ENCODE peak calls at places on chromosomes 2 and 18, in four cellular contexts. One of them, this sample, is unnamed. For H3K27me3, the result is how much of the 10 kb centered on the place peaks cover.

GRCh38 chr2:47488870-47489584 is 86.1 kb downstream of the MSH2 start:
- DNase-seq in IMR-90: peak
- DNase-seq in keratinocyte: peak
- DNase-seq in fibroblast of lung: peak
- DNase-seq in this sample: no peak

GRCh38 chr2:56184500-56184996 is 758 bp downstream of the CCDC85A start:
- DNase-seq in keratinocyte: no peak
- DNase-seq in IMR-90: no peak
- DNase-seq in fibroblast of lung: no peak
- DNase-seq in this sample: no peak

GRCh38 chr2:151860613-151861146 is 32.5 kb upstream of the ARL5A start:
- DNase-seq in fibroblast of lung: no peak
- DNase-seq in IMR-90: no peak
- DNase-seq in keratinocyte: no peak
- DNase-seq in this sample: no peak

GRCh38 chr2:67619204-67619603 is 222.1 kb downstream of the ETAA1 start:
- DNase-seq in keratinocyte: no peak
- DNase-seq in fibroblast of lung: no peak
- DNase-seq in IMR-90: no peak
- DNase-seq in this sample: no peak

GRCh38 chr2:217121565-217121964 is 261.7 kb upstream of the TNP1 start:
- DNase-seq in fibroblast of lung: no peak
- DNase-seq in IMR-90: no peak
- DNase-seq in keratinocyte: no peak
- DNase-seq in this sample: no peak

GRCh38 chr18:65750421-65751144 is at the start of gene CDH7:
- DNase-seq in keratinocyte: no peak
- DNase-seq in fibroblast of lung: no peak
- DNase-seq in IMR-90: no peak
- DNase-seq in this sample: no peak

GRCh38 chr2:221969087-221969829 is 329.5 kb downstream of the PAX3 start:
- DNase-seq in IMR-90: peak
- DNase-seq in fibroblast of lung: peak
- DNase-seq in keratinocyte: no peak
- DNase-seq in this sample: peak

GRCh38 chr2:107776333-107776732 is 50.4 kb upstream of the RGPD4 start:
- DNase-seq in IMR-90: no peak
- DNase-seq in fibroblast of lung: no peak
- DNase-seq in keratinocyte: no peak
- DNase-seq in this sample: no peak

GRCh38 chr2:18837233-18837632 is 247.9 kb upstream of the NT5C1B start:
- DNase-seq in keratinocyte: no peak
- DNase-seq in fibroblast of lung: no peak
- DNase-seq in IMR-90: no peak
- DNase-seq in this sample: no peak

GRCh38 chr2:224036731-224037376 is 2.2 kb downstream of the SERPINE2 start:
- DNase-seq in keratinocyte: no peak
- DNase-seq in fibroblast of lung: no peak
- DNase-seq in IMR-90: no peak
- DNase-seq in this sample: no peak

GRCh38 chr2:179811042-179811441 is 50.4 kb downstream of the ZNF385B start:
- DNase-seq in keratinocyte: no peak
- DNase-seq in fibroblast of lung: no peak
- DNase-seq in IMR-90: no peak
- DNase-seq in this sample: no peak

GRCh38 chr2:46719499-46719898 is 196.1 kb downstream of the MCFD2 start:
- DNase-seq in IMR-90: peak
- DNase-seq in fibroblast of lung: peak
- DNase-seq in keratinocyte: no peak
- DNase-seq in this sample: no peak

GRCh38 chr2:59383473-59383872 is 1142.3 kb upstream of the FANCL start:
- DNase-seq in IMR-90: no peak
- DNase-seq in fibroblast of lung: no peak
- DNase-seq in keratinocyte: no peak
- DNase-seq in this sample: no peak

GRCh38 chr2:101127319-101128056 is 23.7 kb downstream of the TBC1D8 start:
- DNase-seq in IMR-90: no peak
- DNase-seq in keratinocyte: no peak
- DNase-seq in fibroblast of lung: no peak
- DNase-seq in this sample: no peak

DNA sequence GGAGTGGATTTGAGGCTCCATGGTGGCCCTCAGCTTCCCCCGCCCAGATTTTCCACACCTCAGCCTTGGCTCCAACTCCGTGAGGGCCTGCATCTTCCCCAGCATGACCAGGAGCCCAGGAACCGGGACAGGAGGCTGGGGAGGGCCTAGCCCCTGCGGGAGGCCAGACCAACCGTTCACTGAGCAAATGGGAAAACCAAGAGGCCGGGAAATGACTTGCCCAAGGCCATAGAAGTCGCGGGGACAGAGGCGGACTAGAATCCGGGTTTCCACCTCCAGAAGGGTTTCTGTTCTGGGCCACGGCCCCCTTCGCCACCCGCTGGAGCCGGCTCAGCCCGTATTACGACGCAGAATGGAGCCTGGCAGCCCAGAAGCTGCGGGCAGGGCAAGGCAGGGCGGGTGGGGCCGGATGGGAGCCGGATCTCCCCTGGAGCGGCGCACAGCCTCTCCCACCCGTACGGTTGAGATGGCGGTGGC is 7.9 kb upstream of the CRYBA2 start:
- DNase-seq in fibroblast of lung: no peak
- DNase-seq in IMR-90: no peak
- DNase-seq in keratinocyte: no peak
- DNase-seq in this sample: no peak
- H3K27me3 ChIP-seq in fibroblast of lung: half or more
- H3K27me3 ChIP-seq in IMR-90: half or more
- H3K27me3 ChIP-seq in keratinocyte: half or more
- H3K27me3 ChIP-seq in this sample: under half

DNA sequence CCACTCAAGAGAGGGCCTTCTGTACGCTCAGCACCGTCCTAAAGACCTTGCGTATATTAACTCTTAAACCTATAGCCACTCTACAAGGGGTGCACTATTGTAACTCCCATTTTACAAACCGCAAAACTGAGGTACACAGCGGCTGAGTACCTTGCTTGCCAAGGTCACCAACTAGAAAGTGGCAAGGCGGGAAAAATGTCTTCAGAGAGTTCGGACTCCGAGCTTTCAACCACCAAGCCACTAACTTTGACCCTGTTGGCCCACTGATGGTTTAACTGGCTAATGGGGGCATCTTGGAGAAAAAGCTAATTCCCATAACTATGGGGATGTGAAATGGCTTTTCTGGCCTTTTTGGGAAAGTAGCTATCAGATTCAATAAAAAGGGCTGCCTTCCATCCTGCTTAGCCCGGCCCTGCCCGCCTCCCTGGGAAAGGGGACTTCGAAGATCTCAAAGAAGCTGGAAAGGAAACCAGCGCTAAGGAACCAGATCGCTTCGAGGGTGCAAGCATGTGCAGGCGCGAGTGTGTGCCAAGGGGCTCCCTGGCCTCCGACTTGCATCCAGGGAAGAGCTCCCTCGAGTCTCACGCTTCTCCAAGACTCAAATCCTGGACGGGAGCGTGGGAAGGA is 2.4 kb upstream of the SP5 start:
- DNase-seq in IMR-90: no peak
- DNase-seq in fibroblast of lung: no peak
- DNase-seq in keratinocyte: no peak
- DNase-seq in this sample: peak
- H3K27me3 ChIP-seq in IMR-90: half or more
- H3K27me3 ChIP-seq in fibroblast of lung: half or more
- H3K27me3 ChIP-seq in keratinocyte: half or more
- H3K27me3 ChIP-seq in this sample: under half

GRCh38 chr2:242035858-242036652 is 166.5 kb downstream of the RTP5 start:
- DNase-seq in IMR-90: no peak
- DNase-seq in fibroblast of lung: no peak
- DNase-seq in keratinocyte: no peak
- DNase-seq in this sample: no peak
- H3K27me3 ChIP-seq in IMR-90: half or more
- H3K27me3 ChIP-seq in fibroblast of lung: under half
- H3K27me3 ChIP-seq in keratinocyte: half or more
- H3K27me3 ChIP-seq in this sample: under half

GRCh38 chr2:11215407-11215806 is 60.1 kb downstream of the SLC66A3 start:
- DNase-seq in IMR-90: no peak
- DNase-seq in keratinocyte: no peak
- DNase-seq in fibroblast of lung: no peak
- DNase-seq in this sample: no peak
- H3K27me3 ChIP-seq in IMR-90: under half
- H3K27me3 ChIP-seq in keratinocyte: under half
- H3K27me3 ChIP-seq in fibroblast of lung: under half
- H3K27me3 ChIP-seq in this sample: under half

GRCh38 chr2:167750675-167751074 is 496.7 kb downstream of the STK39 start:
- DNase-seq in keratinocyte: no peak
- DNase-seq in fibroblast of lung: no peak
- DNase-seq in IMR-90: no peak
- DNase-seq in this sample: no peak
- H3K27me3 ChIP-seq in keratinocyte: under half
- H3K27me3 ChIP-seq in fibroblast of lung: under half
- H3K27me3 ChIP-seq in IMR-90: under half
- H3K27me3 ChIP-seq in this sample: under half

GRCh38 chr2:241863021-241863954 is 4.6 kb upstream of the PDCD1 start:
- DNase-seq in keratinocyte: no peak
- DNase-seq in IMR-90: peak
- DNase-seq in fibroblast of lung: no peak
- DNase-seq in this sample: peak
- H3K27me3 ChIP-seq in keratinocyte: half or more
- H3K27me3 ChIP-seq in IMR-90: under half
- H3K27me3 ChIP-seq in fibroblast of lung: under half
- H3K27me3 ChIP-seq in this sample: under half

DNA sequence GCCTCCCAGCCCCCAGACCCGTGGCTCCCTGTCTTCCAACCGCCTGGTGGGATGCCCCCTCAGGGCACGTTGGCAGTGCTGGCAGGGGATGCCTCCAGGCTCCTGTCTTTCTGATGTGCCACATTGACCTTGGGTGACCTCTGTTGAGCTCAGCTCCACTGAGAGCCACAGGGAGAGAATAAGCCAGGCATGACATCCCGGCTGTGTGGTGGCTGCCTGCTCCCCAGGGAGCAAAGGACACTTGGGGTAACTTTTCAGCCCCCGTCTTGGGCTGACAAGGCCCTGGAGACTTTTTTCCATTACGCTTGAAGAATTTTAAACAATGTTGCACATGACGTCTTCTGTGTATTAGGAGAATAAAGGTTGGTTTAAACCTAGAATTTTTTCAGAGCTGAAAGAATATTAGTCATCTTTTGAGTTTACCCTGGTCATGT is 246.0 kb downstream of the TSN start:
- DNase-seq in keratinocyte: no peak
- DNase-seq in IMR-90: no peak
- DNase-seq in fibroblast of lung: no peak
- DNase-seq in this sample: no peak
- H3K27me3 ChIP-seq in keratinocyte: under half
- H3K27me3 ChIP-seq in IMR-90: under half
- H3K27me3 ChIP-seq in fibroblast of lung: under half
- H3K27me3 ChIP-seq in this sample: under half

This sample was measured in uterus.